ENCODE peak calls at places on chromosome 6, in four cellular contexts. One of them, this sample, is unnamed.

GRCh38 chr6:40807484-40807883 is 220.3 kb upstream of the LRFN2 start:
- DNase-seq in activated CD4-positive, alpha-beta memory T cell treated with anti-CD3 and anti-CD28 coated beads, Interleukin-2, amount 10 ng/mL, durations not matched to agents 7 days and 5 days: no peak
- DNase-seq in right lobe of liver: peak
- DNase-seq in C1 segment of cervical spinal cord: no peak
- DNase-seq in this sample: no peak

GRCh38 chr6:55758156-55758942 is 117.0 kb downstream of the BMP5 start:
- DNase-seq in activated CD4-positive, alpha-beta memory T cell treated with anti-CD3 and anti-CD28 coated beads, Interleukin-2, amount 10 ng/mL, durations not matched to agents 7 days and 5 days: no peak
- DNase-seq in right lobe of liver: no peak
- DNase-seq in C1 segment of cervical spinal cord: no peak
- DNase-seq in this sample: no peak

GRCh38 chr6:68226460-68226859 is 408.6 kb upstream of the ADGRB3 start:
- DNase-seq in activated CD4-positive, alpha-beta memory T cell treated with anti-CD3 and anti-CD28 coated beads, Interleukin-2, amount 10 ng/mL, durations not matched to agents 7 days and 5 days: no peak
- DNase-seq in right lobe of liver: no peak
- DNase-seq in C1 segment of cervical spinal cord: no peak
- DNase-seq in this sample: no peak

GRCh38 chr6:136706431-136706830 is 85.8 kb downstream of the MAP3K5 start:
- DNase-seq in activated CD4-positive, alpha-beta memory T cell treated with anti-CD3 and anti-CD28 coated beads, Interleukin-2, amount 10 ng/mL, durations not matched to agents 7 days and 5 days: no peak
- DNase-seq in right lobe of liver: no peak
- DNase-seq in C1 segment of cervical spinal cord: no peak
- DNase-seq in this sample: no peak

GRCh38 chr6:132391391-132392291 is 9.6 kb downstream of the MOXD1 start:
- DNase-seq in activated CD4-positive, alpha-beta memory T cell treated with anti-CD3 and anti-CD28 coated beads, Interleukin-2, amount 10 ng/mL, durations not matched to agents 7 days and 5 days: no peak
- DNase-seq in right lobe of liver: no peak
- DNase-seq in C1 segment of cervical spinal cord: no peak
- DNase-seq in this sample: no peak

GRCh38 chr6:151716446-151717047 is 90.9 kb upstream of the ESR1 start:
- DNase-seq in activated CD4-positive, alpha-beta memory T cell treated with anti-CD3 and anti-CD28 coated beads, Interleukin-2, amount 10 ng/mL, durations not matched to agents 7 days and 5 days: peak
- DNase-seq in right lobe of liver: peak
- DNase-seq in C1 segment of cervical spinal cord: no peak
- DNase-seq in this sample: no peak

GRCh38 chr6:139932671-139933070 is 558.2 kb upstream of the CITED2 start:
- DNase-seq in activated CD4-positive, alpha-beta memory T cell treated with anti-CD3 and anti-CD28 coated beads, Interleukin-2, amount 10 ng/mL, durations not matched to agents 7 days and 5 days: no peak
- DNase-seq in right lobe of liver: no peak
- DNase-seq in C1 segment of cervical spinal cord: no peak
- DNase-seq in this sample: no peak

GRCh38 chr6:2196079-2196679 is 49.2 kb downstream of the GMDS start:
- DNase-seq in activated CD4-positive, alpha-beta memory T cell treated with anti-CD3 and anti-CD28 coated beads, Interleukin-2, amount 10 ng/mL, durations not matched to agents 7 days and 5 days: no peak
- DNase-seq in right lobe of liver: no peak
- DNase-seq in C1 segment of cervical spinal cord: no peak
- DNase-seq in this sample: no peak

GRCh38 chr6:139748353-139749146 is 374.1 kb upstream of the CITED2 start:
- DNase-seq in activated CD4-positive, alpha-beta memory T cell treated with anti-CD3 and anti-CD28 coated beads, Interleukin-2, amount 10 ng/mL, durations not matched to agents 7 days and 5 days: no peak
- DNase-seq in right lobe of liver: no peak
- DNase-seq in C1 segment of cervical spinal cord: no peak
- DNase-seq in this sample: no peak

GRCh38 chr6:132404330-132404729 is 3.1 kb upstream of the MOXD1 start:
- DNase-seq in activated CD4-positive, alpha-beta memory T cell treated with anti-CD3 and anti-CD28 coated beads, Interleukin-2, amount 10 ng/mL, durations not matched to agents 7 days and 5 days: no peak
- DNase-seq in right lobe of liver: no peak
- DNase-seq in C1 segment of cervical spinal cord: no peak
- DNase-seq in this sample: no peak

GRCh38 chr6:161414180-161414579 is 140.3 kb upstream of the AGPAT4 start:
- DNase-seq in activated CD4-positive, alpha-beta memory T cell treated with anti-CD3 and anti-CD28 coated beads, Interleukin-2, amount 10 ng/mL, durations not matched to agents 7 days and 5 days: no peak
- DNase-seq in right lobe of liver: peak
- DNase-seq in C1 segment of cervical spinal cord: no peak
- DNase-seq in this sample: no peak